ENCODE peak calls at places on chromosomes 7 and 10, in ten cellular contexts. One of them, this sample, is unnamed.

GRCh38 chr10:101052285-101052684 is 9.5 kb upstream of the KAZALD1 start:
- DNase-seq in ovary: no peak
- DNase-seq in Panc1: no peak
- DNase-seq in CD4-positive, alpha-beta T cell: no peak
- DNase-seq in left lung: no peak
- DNase-seq in prostate gland: no peak
- DNase-seq in tibial artery: peak
- DNase-seq in fibroblast of lung: peak
- DNase-seq in H9: no peak
- DNase-seq in hepatocyte: no peak
- DNase-seq in this sample: no peak

GRCh38 chr7:40604601-40605438 is 470.0 kb downstream of the SUGCT start:
- DNase-seq in ovary: peak
- DNase-seq in H9: peak
- DNase-seq in CD4-positive, alpha-beta T cell: no peak
- DNase-seq in prostate gland: no peak
- DNase-seq in tibial artery: peak
- DNase-seq in Panc1: peak
- DNase-seq in hepatocyte: peak
- DNase-seq in fibroblast of lung: peak
- DNase-seq in left lung: peak
- DNase-seq in this sample: no peak

GRCh38 chr7:28608226-28608625 is 195.9 kb downstream of the CREB5 start:
- DNase-seq in H9: no peak
- DNase-seq in tibial artery: no peak
- DNase-seq in prostate gland: no peak
- DNase-seq in hepatocyte: no peak
- DNase-seq in fibroblast of lung: no peak
- DNase-seq in CD4-positive, alpha-beta T cell: no peak
- DNase-seq in left lung: no peak
- DNase-seq in Panc1: no peak
- DNase-seq in ovary: no peak
- DNase-seq in this sample: no peak

GRCh38 chr7:32255036-32255435 is 184.8 kb upstream of the PDE1C start:
- DNase-seq in tibial artery: no peak
- DNase-seq in hepatocyte: no peak
- DNase-seq in prostate gland: no peak
- DNase-seq in H9: no peak
- DNase-seq in ovary: no peak
- DNase-seq in fibroblast of lung: no peak
- DNase-seq in CD4-positive, alpha-beta T cell: no peak
- DNase-seq in Panc1: no peak
- DNase-seq in left lung: no peak
- DNase-seq in this sample: no peak

GRCh38 chr7:108285018-108285368 is 154.8 kb upstream of the LAMB4 start:
- DNase-seq in Panc1: no peak
- DNase-seq in tibial artery: no peak
- DNase-seq in ovary: no peak
- DNase-seq in fibroblast of lung: no peak
- DNase-seq in prostate gland: no peak
- DNase-seq in left lung: no peak
- DNase-seq in hepatocyte: no peak
- DNase-seq in H9: no peak
- DNase-seq in CD4-positive, alpha-beta T cell: no peak
- DNase-seq in this sample: no peak

GRCh38 chr7:33888206-33888605 is 17.1 kb upstream of the BMPER start:
- DNase-seq in fibroblast of lung: peak
- DNase-seq in ovary: no peak
- DNase-seq in left lung: no peak
- DNase-seq in hepatocyte: no peak
- DNase-seq in Panc1: no peak
- DNase-seq in H9: peak
- DNase-seq in tibial artery: no peak
- DNase-seq in CD4-positive, alpha-beta T cell: no peak
- DNase-seq in prostate gland: peak
- DNase-seq in this sample: no peak

GRCh38 chr7:151570366-151570915 is 50.7 kb upstream of the RHEB start:
- DNase-seq in CD4-positive, alpha-beta T cell: no peak
- DNase-seq in tibial artery: no peak
- DNase-seq in H9: no peak
- DNase-seq in fibroblast of lung: no peak
- DNase-seq in left lung: no peak
- DNase-seq in hepatocyte: no peak
- DNase-seq in Panc1: no peak
- DNase-seq in prostate gland: no peak
- DNase-seq in ovary: no peak
- DNase-seq in this sample: no peak

GRCh38 chr7:12162420-12163113 is 48.5 kb upstream of the TMEM106B start:
- DNase-seq in Panc1: peak
- DNase-seq in H9: no peak
- DNase-seq in fibroblast of lung: peak
- DNase-seq in CD4-positive, alpha-beta T cell: no peak
- DNase-seq in hepatocyte: no peak
- DNase-seq in ovary: no peak
- DNase-seq in tibial artery: no peak
- DNase-seq in left lung: no peak
- DNase-seq in prostate gland: no peak
- DNase-seq in this sample: no peak

GRCh38 chr10:34475222-34475621 is 339.9 kb downstream of the PARD3 start:
- DNase-seq in prostate gland: no peak
- DNase-seq in fibroblast of lung: peak
- DNase-seq in left lung: no peak
- DNase-seq in ovary: no peak
- DNase-seq in CD4-positive, alpha-beta T cell: no peak
- DNase-seq in Panc1: no peak
- DNase-seq in tibial artery: no peak
- DNase-seq in H9: no peak
- DNase-seq in hepatocyte: no peak
- DNase-seq in this sample: no peak

GRCh38 chr7:14850039-14850438 is 52.5 kb downstream of the DGKB start:
- DNase-seq in ovary: no peak
- DNase-seq in hepatocyte: no peak
- DNase-seq in Panc1: no peak
- DNase-seq in CD4-positive, alpha-beta T cell: no peak
- DNase-seq in fibroblast of lung: no peak
- DNase-seq in tibial artery: no peak
- DNase-seq in left lung: no peak
- DNase-seq in prostate gland: no peak
- DNase-seq in H9: no peak
- DNase-seq in this sample: no peak

GRCh38 chr10:123997486-123998196 is 95.8 kb downstream of the CHST15 start:
- DNase-seq in prostate gland: no peak
- DNase-seq in H9: no peak
- DNase-seq in CD4-positive, alpha-beta T cell: no peak
- DNase-seq in tibial artery: peak
- DNase-seq in hepatocyte: peak
- DNase-seq in ovary: no peak
- DNase-seq in Panc1: no peak
- DNase-seq in fibroblast of lung: peak
- DNase-seq in left lung: no peak
- DNase-seq in this sample: peak

GRCh38 chr10:101889256-101890210 is 45.9 kb upstream of the KCNIP2 start:
- DNase-seq in prostate gland: peak
- DNase-seq in tibial artery: peak
- DNase-seq in ovary: peak
- DNase-seq in left lung: no peak
- DNase-seq in fibroblast of lung: peak
- DNase-seq in CD4-positive, alpha-beta T cell: peak
- DNase-seq in H9: peak
- DNase-seq in Panc1: peak
- DNase-seq in hepatocyte: peak
- DNase-seq in this sample: peak

GRCh38 chr10:122514045-122514840 is 46.3 kb upstream of the DMBT1 start:
- DNase-seq in Panc1: no peak
- DNase-seq in fibroblast of lung: peak
- DNase-seq in tibial artery: no peak
- DNase-seq in left lung: no peak
- DNase-seq in prostate gland: no peak
- DNase-seq in ovary: no peak
- DNase-seq in CD4-positive, alpha-beta T cell: no peak
- DNase-seq in hepatocyte: no peak
- DNase-seq in H9: no peak
- DNase-seq in this sample: no peak

GRCh38 chr7:132249591-132249971 is 326.7 kb downstream of the PLXNA4 start:
- DNase-seq in hepatocyte: peak
- DNase-seq in Panc1: no peak
- DNase-seq in left lung: no peak
- DNase-seq in H9: peak
- DNase-seq in tibial artery: no peak
- DNase-seq in prostate gland: peak
- DNase-seq in CD4-positive, alpha-beta T cell: no peak
- DNase-seq in ovary: no peak
- DNase-seq in fibroblast of lung: peak
- DNase-seq in this sample: no peak

GRCh38 chr10:70575486-70575873 is 27.1 kb downstream of the PRF1 start:
- DNase-seq in CD4-positive, alpha-beta T cell: no peak
- DNase-seq in fibroblast of lung: peak
- DNase-seq in tibial artery: no peak
- DNase-seq in prostate gland: no peak
- DNase-seq in Panc1: no peak
- DNase-seq in left lung: peak
- DNase-seq in H9: no peak
- DNase-seq in hepatocyte: no peak
- DNase-seq in ovary: no peak
- DNase-seq in this sample: no peak

GRCh38 chr10:78053201-78053868 is 19.7 kb downstream of the RPS24 start:
- DNase-seq in prostate gland: no peak
- DNase-seq in left lung: no peak
- DNase-seq in fibroblast of lung: peak
- DNase-seq in hepatocyte: no peak
- DNase-seq in ovary: no peak
- DNase-seq in Panc1: no peak
- DNase-seq in CD4-positive, alpha-beta T cell: no peak
- DNase-seq in H9: no peak
- DNase-seq in tibial artery: peak
- DNase-seq in this sample: no peak

GRCh38 chr10:119538632-119539358 is 3.7 kb downstream of the RGS10 start:
- DNase-seq in fibroblast of lung: no peak
- DNase-seq in CD4-positive, alpha-beta T cell: peak
- DNase-seq in prostate gland: no peak
- DNase-seq in H9: no peak
- DNase-seq in Panc1: no peak
- DNase-seq in left lung: no peak
- DNase-seq in ovary: no peak
- DNase-seq in tibial artery: no peak
- DNase-seq in hepatocyte: no peak
- DNase-seq in this sample: peak

GRCh38 chr7:143504937-143505297 is 27.2 kb downstream of the TAS2R41 start:
- DNase-seq in left lung: no peak
- DNase-seq in Panc1: no peak
- DNase-seq in H9: no peak
- DNase-seq in ovary: no peak
- DNase-seq in prostate gland: no peak
- DNase-seq in fibroblast of lung: no peak
- DNase-seq in CD4-positive, alpha-beta T cell: no peak
- DNase-seq in hepatocyte: no peak
- DNase-seq in tibial artery: no peak
- DNase-seq in this sample: no peak
- TF ChIP-seq CTCF in left lung: peak
- TF ChIP-seq CTCF in Panc1: no peak
- TF ChIP-seq CTCF in H9: no peak
- TF ChIP-seq CTCF in ovary: no peak
- TF ChIP-seq CTCF in prostate gland: no peak
- TF ChIP-seq CTCF in fibroblast of lung: peak
- TF ChIP-seq CTCF in CD4-positive, alpha-beta T cell: no peak
- TF ChIP-seq CTCF in hepatocyte: no peak
- TF ChIP-seq CTCF in tibial artery: no peak
- TF ChIP-seq CTCF in this sample: no peak

GRCh38 chr7:511476-512145 is 8.0 kb downstream of the PDGFA start:
- DNase-seq in fibroblast of lung: no peak
- DNase-seq in H9: no peak
- DNase-seq in ovary: no peak
- DNase-seq in CD4-positive, alpha-beta T cell: no peak
- DNase-seq in hepatocyte: no peak
- DNase-seq in tibial artery: no peak
- DNase-seq in Panc1: no peak
- DNase-seq in left lung: peak
- DNase-seq in prostate gland: peak
- DNase-seq in this sample: peak
- H3K27ac ChIP-seq in fibroblast of lung: no peak
- H3K27ac ChIP-seq in H9: no peak
- H3K27ac ChIP-seq in ovary: no peak
- H3K27ac ChIP-seq in CD4-positive, alpha-beta T cell: no peak
- H3K27ac ChIP-seq in hepatocyte: no peak
- H3K27ac ChIP-seq in tibial artery: peak
- H3K27ac ChIP-seq in Panc1: no peak
- H3K27ac ChIP-seq in left lung: no peak
- H3K27ac ChIP-seq in prostate gland: peak
- H3K27ac ChIP-seq in this sample: no peak

DNA sequence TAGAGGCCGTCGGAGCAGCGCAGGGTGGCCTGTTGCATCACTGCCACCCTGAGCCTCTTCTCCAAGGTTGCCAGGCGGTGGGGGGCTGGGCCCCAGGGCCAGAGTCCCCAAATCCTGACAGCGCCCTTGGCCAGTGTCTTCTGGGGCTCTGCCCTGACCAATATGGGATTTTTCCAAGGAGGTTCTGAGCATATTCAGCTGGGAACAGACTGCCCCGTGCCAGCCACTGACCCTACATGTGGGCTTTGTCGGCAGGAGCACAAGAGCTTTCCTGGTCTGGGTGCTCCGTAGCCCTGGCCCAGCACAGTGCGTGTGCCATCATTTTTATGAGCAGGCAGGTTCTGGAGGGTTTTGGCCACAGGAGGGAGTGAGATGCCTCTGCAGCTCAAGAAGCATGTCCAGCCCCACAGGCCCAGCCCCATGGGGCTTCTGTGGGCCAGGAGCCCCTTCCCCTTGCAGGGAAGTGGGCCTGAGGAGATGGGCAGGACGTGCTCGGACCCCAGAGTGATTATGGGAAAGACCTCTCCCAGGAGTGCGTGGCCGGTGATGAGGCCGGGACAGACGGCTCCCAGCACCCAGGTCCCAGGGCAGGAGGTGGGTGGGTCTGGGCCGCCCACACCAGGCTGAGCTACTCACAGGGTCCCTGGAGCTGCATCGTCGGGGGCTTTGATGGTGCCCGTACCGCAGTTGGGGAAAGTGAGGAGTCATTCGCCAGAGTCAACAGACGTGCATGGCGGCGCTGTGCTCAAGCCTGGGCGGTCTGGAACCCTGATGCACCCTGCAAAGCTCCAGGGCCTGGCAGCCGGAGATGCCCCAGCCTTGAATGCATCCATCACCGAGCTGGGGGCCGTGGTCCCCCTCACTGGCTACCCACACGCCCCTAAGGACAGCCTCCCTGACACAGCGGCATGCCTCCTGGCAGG is 66.6 kb downstream of the PWWP2B start:
- DNase-seq in fibroblast of lung: no peak
- DNase-seq in H9: no peak
- DNase-seq in CD4-positive, alpha-beta T cell: no peak
- DNase-seq in prostate gland: no peak
- DNase-seq in left lung: peak
- DNase-seq in tibial artery: no peak
- DNase-seq in Panc1: no peak
- DNase-seq in hepatocyte: no peak
- DNase-seq in ovary: peak
- DNase-seq in this sample: no peak
- TF ChIP-seq CTCF in fibroblast of lung: peak
- TF ChIP-seq CTCF in H9: peak
- TF ChIP-seq CTCF in CD4-positive, alpha-beta T cell: no peak
- TF ChIP-seq CTCF in prostate gland: peak
- TF ChIP-seq CTCF in left lung: no peak
- TF ChIP-seq CTCF in tibial artery: peak
- TF ChIP-seq CTCF in Panc1: peak
- TF ChIP-seq CTCF in hepatocyte: peak
- TF ChIP-seq CTCF in ovary: no peak
- TF ChIP-seq CTCF in this sample: no peak

GRCh38 chr10:46319383-46319782 is 32.6 kb downstream of the ANTXRL start:
- DNase-seq in hepatocyte: no peak
- DNase-seq in left lung: no peak
- DNase-seq in tibial artery: no peak
- DNase-seq in CD4-positive, alpha-beta T cell: no peak
- DNase-seq in fibroblast of lung: no peak
- DNase-seq in ovary: no peak
- DNase-seq in H9: no peak
- DNase-seq in prostate gland: no peak
- DNase-seq in Panc1: no peak
- DNase-seq in this sample: no peak
- H3K27ac ChIP-seq in hepatocyte: no peak
- H3K27ac ChIP-seq in left lung: no peak
- H3K27ac ChIP-seq in tibial artery: no peak
- H3K27ac ChIP-seq in CD4-positive, alpha-beta T cell: no peak
- H3K27ac ChIP-seq in fibroblast of lung: no peak
- H3K27ac ChIP-seq in ovary: no peak
- H3K27ac ChIP-seq in H9: no peak
- H3K27ac ChIP-seq in prostate gland: no peak
- H3K27ac ChIP-seq in Panc1: no peak
- H3K27ac ChIP-seq in this sample: no peak